ENCODE peak calls at places on chromosome X, in seven cellular contexts. E is IMR-90, P is H9, B is mesenchymal stem cell, O is mesendoderm, K is neuronal stem cell, A is trophoblast cell. C is an unnamed sample.

GRCh38 chrX:8820910-8821527 is 19.8 kb upstream of the FAM9A start:
- DNase-seq in E (peak), P (peak), B (peak), O (peak), K (peak), A (no peak), C (peak)

GRCh38 chrX:56766554-56767412 is 37.7 kb downstream of the NBDY start:
- DNase-seq in E (peak), P (peak), B (peak), O (peak), K (no peak), A (peak), C (no peak)

GRCh38 chrX:39439910-39440733 is 638.9 kb downstream of the MID1IP1 start:
- DNase-seq in E (no peak), P (no peak), B (no peak), O (no peak), K (no peak), A (no peak), C (no peak)

GRCh38 chrX:63751481-63751880 is 33.5 kb downstream of the ARHGEF9 start:
- DNase-seq in E (no peak), P (no peak), B (no peak), O (no peak), K (no peak), A (peak), C (no peak)

GRCh38 chrX:132023117-132023895 is at the start of gene STK26:
- DNase-seq in E (no peak), P (peak), B (peak), O (peak), K (peak), A (peak), C (peak)

GRCh38 chrX:113512700-113513395 is 672.2 kb upstream of the AMOT start:
- DNase-seq in E (peak), P (no peak), B (peak), O (no peak), K (no peak), A (peak), C (no peak)

GRCh38 chrX:9558615-9559014 is 93.8 kb downstream of the TBL1X start:
- DNase-seq in E (peak), P (no peak), B (peak), O (no peak), K (no peak), A (no peak), C (no peak)

GRCh38 chrX:130702867-130703707 is 199.9 kb downstream of the ENOX2 start:
- DNase-seq in E (no peak), P (no peak), B (peak), O (no peak), K (no peak), A (no peak), C (no peak)

GRCh38 chrX:76126851-76127250 is 46.0 kb upstream of the PBDC1 start:
- DNase-seq in E (no peak), P (no peak), B (no peak), O (peak), K (no peak), A (peak), C (no peak)

GRCh38 chrX:20378291-20378920 is 111.7 kb upstream of the RPS6KA3 start:
- DNase-seq in E (peak), P (no peak), B (peak), O (no peak), K (no peak), A (no peak), C (no peak)

GRCh38 chrX:110276778-110277177 is 41.1 kb downstream of the AMMECR1 start:
- DNase-seq in E (no peak), P (no peak), B (no peak), O (no peak), K (no peak), A (no peak), C (no peak)

GRCh38 chrX:47191331-47191730 is 2.3 kb upstream of the UBA1 start:
- DNase-seq in E (no peak), P (no peak), B (peak), O (peak), K (no peak), A (peak), C (peak)

GRCh38 chrX:21373637-21374162 is 518 bp upstream of the CNKSR2 start:
- DNase-seq in E (no peak), P (peak), B (no peak), O (peak), K (no peak), A (peak), C (no peak)

GRCh38 chrX:136725446-136726104 is 55.2 kb downstream of the ARHGEF6 start:
- DNase-seq in E (peak), P (no peak), B (peak), O (no peak), K (no peak), A (no peak), C (no peak)

GRCh38 chrX:154125356-154126040 is 18.5 kb upstream of the OPN1LW start:
- DNase-seq in E (no peak), P (no peak), B (no peak), O (no peak), K (no peak), A (no peak), C (no peak)

GRCh38 chrX:71950066-71950465 is 39.4 kb downstream of the NHSL2 start:
- DNase-seq in E (no peak), P (no peak), B (no peak), O (no peak), K (no peak), A (no peak), C (no peak)

DNA sequence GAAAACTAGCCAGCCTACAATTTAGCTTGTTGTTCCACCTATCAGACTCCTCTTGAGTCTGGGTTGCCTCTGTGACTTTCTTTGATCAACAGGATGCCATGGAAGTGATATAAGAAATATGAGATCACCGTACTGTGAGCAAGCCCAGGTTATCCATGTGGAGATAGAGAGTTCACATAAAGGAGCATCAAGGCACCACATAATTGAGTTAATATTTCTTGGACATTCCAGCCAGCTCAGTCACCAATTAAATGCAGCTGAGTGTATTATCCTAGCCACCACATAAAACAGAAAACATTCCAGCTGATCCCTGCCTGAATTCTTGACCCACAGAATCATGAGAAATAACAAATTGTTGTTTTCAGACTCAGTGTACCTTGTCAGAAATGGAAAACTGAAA is 253.6 kb downstream of the PPP1R2C start:
- DNase-seq in E (peak), P (no peak), B (no peak), O (no peak), K (no peak), A (no peak), C (no peak)
- H3K23ac ChIP-seq in E (no peak), P (no peak), B (no peak), O (no peak), K (no peak), A (no peak), C (no peak)

GRCh38 chrX:3280706-3281105 is 65.7 kb downstream of the MXRA5 start:
- DNase-seq in E (peak), P (no peak), B (no peak), O (no peak), K (no peak), A (no peak), C (no peak)

GRCh38 chrX:3290561-3290960 is 55.9 kb downstream of the MXRA5 start:
- DNase-seq in E (no peak), P (no peak), B (no peak), O (no peak), K (no peak), A (no peak), C (no peak)

GRCh38 chrX:3286196-3286920 is 60.1 kb downstream of the MXRA5 start:
- DNase-seq in E (peak), P (no peak), B (peak), O (no peak), K (no peak), A (peak), C (no peak)
- H3K23ac ChIP-seq in E (peak), P (no peak), B (no peak), O (no peak), K (no peak), A (no peak), C (no peak)

GRCh38 chrX:46180258-46180687 is 364.9 kb downstream of the ZNF674 start:
- DNase-seq in E (peak), P (no peak), B (peak), O (peak), K (peak), A (no peak), C (no peak)

GRCh38 chrX:46178763-46179162 is 366.5 kb downstream of the ZNF674 start:
- DNase-seq in E (no peak), P (no peak), B (no peak), O (no peak), K (no peak), A (no peak), C (no peak)

GRCh38 chrX:46185923-46186810 is 359.1 kb downstream of the ZNF674 start:
- DNase-seq in E (no peak), P (no peak), B (no peak), O (no peak), K (no peak), A (peak), C (no peak)

GRCh38 chrX:46179748-46180147 is 365.5 kb downstream of the ZNF674 start:
- DNase-seq in E (no peak), P (no peak), B (no peak), O (no peak), K (no peak), A (peak), C (no peak)

GRCh38 chrX:46184749-46185148 is 360.5 kb downstream of the ZNF674 start:
- DNase-seq in E (no peak), P (no peak), B (no peak), O (no peak), K (no peak), A (no peak), C (no peak)
- H3K23ac ChIP-seq in E (no peak), P (no peak), B (no peak), O (no peak), K (no peak), A (no peak), C (no peak)

GRCh38 chrX:49058794-49059193 is at the start of gene CCDC120:
- DNase-seq in E (no peak), P (peak), B (no peak), O (peak), K (no peak), A (peak), C (no peak)

GRCh38 chrX:49054073-49054762 is 4.6 kb upstream of the CCDC120 start:
- DNase-seq in E (no peak), P (no peak), B (no peak), O (no peak), K (no peak), A (no peak), C (no peak)

DNA sequence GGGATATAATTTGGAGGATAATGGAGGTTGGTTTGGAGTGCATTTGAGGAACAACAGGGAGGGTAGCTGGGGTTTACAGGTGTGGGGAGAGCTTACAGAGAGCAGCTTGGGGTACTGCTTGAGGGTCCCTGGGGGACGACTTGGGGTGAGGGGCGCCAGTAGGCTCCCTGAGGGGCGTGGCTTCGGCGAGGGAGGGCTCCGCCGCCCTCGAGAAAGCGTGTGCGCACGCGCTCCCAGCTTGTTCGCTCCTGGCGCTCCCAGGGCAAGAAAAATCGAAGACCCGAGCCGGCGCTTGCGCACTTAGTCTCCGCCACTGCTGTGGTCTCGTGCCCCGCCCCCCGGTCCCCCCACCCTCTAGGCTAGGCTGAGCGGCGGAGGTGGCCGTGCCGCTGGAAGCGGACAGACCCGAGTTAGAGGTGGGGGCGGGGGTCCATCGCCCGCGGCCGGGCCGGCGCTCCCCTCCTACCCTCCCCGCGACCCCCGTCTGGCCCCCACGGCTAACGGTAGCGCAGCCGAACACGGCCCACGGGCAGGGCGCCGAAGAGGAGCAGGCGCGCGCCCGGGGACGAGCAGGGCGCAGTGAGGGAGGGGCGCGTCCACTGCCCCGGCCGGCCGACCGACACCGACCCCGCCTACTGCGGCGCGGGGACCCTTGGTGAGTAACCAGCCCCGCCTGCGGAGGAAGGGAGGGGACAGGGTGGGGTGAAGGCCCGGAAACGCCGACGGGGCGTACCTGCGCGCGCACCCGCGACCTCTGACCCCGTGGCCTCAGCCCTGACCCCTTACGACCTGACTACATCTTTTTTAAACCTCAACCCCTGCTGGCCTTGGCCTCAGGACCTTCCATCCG is 5.4 kb upstream of the CCDC120 start:
- DNase-seq in E (peak), P (peak), B (peak), O (peak), K (peak), A (peak), C (no peak)
- H3K23ac ChIP-seq in E (no peak), P (no peak), B (no peak), O (peak), K (peak), A (no peak), C (no peak)

GRCh38 chrX:106286053-106286650 is 118.0 kb downstream of the PWWP3B start:
- DNase-seq in E (no peak), P (no peak), B (peak), O (peak), K (no peak), A (peak), C (no peak)

GRCh38 chrX:106284431-106285025 is 116.4 kb downstream of the PWWP3B start:
- DNase-seq in E (no peak), P (no peak), B (no peak), O (no peak), K (no peak), A (peak), C (no peak)

GRCh38 chrX:106278951-106279350 is 110.8 kb downstream of the PWWP3B start:
- DNase-seq in E (no peak), P (no peak), B (no peak), O (no peak), K (no peak), A (no peak), C (no peak)

DNA sequence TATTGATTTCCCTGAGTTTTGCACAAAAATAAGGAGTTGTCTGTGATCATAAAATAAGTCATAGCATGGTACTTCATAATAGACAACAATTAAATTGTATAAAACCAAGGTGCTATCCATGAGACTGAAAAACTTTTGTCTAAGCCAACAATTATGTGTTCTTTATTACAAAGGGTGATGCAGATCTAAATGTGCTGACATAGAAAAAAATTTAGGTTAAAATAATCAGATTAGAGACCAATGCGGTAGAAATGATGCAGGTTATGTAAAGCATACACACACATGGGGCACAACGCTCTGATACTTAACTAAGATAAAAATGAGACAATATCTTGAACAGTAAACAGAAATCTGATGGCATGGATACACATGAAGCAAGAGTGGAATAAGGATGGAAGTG is 113.3 kb downstream of the PWWP3B start:
- DNase-seq in E (no peak), P (no peak), B (no peak), O (no peak), K (no peak), A (no peak), C (no peak)
- H3K23ac ChIP-seq in E (no peak), P (no peak), B (no peak), O (no peak), K (no peak), A (no peak), C (no peak)

DNA sequence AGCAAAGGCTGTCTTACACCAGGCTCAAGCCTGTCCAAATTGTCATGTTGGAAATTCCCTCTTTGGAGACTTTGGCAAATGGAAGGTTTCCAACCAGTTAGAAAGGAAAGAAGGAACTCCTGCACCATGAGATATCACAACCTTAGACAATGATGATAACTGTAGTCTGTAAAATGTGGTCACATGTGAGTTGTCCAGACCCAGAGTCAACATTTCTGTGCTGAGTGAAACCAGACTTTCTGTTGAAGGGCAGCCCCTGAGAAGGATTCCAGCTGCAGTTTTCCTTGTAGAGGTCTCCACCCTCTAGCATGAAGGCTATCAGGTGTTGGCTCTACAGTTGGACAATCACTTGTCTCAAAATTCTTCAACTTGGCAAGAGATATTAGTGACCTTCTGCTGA is 82.4 kb downstream of the SOX3 start:
- DNase-seq in E (no peak), P (no peak), B (no peak), O (no peak), K (no peak), A (no peak), C (no peak)
- H3K23ac ChIP-seq in E (no peak), P (no peak), B (no peak), O (no peak), K (no peak), A (no peak), C (no peak)

DNA sequence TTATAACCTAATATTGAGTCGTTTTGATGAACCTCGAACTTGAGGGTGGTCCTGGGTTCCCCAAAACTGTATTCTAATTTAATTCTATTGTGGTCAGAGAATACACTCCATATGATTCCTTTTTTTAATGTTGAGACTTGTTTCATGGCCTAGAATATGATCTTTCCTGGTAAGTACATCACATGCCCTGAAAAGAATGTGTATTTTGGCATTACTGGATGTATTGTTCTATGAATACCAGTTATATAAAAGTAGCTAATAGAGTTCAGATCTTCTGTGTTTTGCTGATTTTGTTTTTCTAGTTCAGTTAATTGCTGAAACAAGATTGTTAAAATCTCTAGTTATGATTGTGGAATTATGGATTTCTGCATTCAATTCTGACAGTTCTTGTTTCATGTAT is 18.8 kb downstream of the PRRG1 start:
- DNase-seq in E (no peak), P (no peak), B (no peak), O (no peak), K (no peak), A (no peak), C (no peak)
- H3K23ac ChIP-seq in E (no peak), P (no peak), B (no peak), O (no peak), K (no peak), A (no peak), C (no peak)

GRCh38 chrX:111337067-111337466 is 66.8 kb upstream of the CAPN6 start:
- DNase-seq in E (no peak), P (no peak), B (no peak), O (no peak), K (no peak), A (no peak), C (no peak)

GRCh38 chrX:111339212-111339611 is 68.9 kb upstream of the CAPN6 start:
- DNase-seq in E (no peak), P (no peak), B (no peak), O (no peak), K (no peak), A (no peak), C (no peak)

DNA sequence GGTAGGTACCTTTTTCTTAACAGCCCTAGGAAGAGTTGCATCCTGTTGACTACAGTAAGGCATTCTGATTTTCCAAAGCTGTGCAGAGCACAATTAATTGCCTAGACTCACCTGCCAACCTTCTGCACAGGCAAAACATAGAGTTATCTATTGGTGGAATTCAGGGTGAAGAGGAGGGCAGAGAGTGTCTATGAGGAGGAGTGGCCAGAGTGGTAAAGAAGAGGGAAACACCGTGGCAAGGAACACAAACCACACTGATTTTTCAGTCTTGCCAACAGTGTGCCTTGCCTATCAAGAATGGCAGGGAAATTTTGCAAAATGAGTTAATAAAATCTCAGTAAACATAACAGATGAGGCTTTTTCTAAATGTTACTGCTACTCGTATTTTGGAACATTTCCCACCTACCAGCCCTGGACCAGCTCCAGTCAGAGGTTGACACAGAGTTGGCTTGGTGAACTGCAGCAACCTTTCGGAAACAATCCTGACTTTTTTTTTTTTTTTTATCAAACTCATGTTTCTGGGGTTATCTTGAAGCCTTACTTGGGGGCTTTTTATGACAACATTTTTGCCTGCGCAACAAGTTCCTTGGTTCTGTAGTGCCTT is 67.9 kb upstream of the CAPN6 start:
- DNase-seq in E (no peak), P (no peak), B (no peak), O (no peak), K (no peak), A (no peak), C (no peak)
- H3K23ac ChIP-seq in E (no peak), P (no peak), B (no peak), O (no peak), K (no peak), A (no peak), C (no peak)

GRCh38 chrX:107826286-107827136 is 845 bp downstream of the MID2 start:
- DNase-seq in E (peak), P (peak), B (peak), O (peak), K (peak), A (peak), C (no peak)
- H3K23ac ChIP-seq in E (no peak), P (no peak), B (no peak), O (no peak), K (no peak), A (no peak), C (no peak)

DNA sequence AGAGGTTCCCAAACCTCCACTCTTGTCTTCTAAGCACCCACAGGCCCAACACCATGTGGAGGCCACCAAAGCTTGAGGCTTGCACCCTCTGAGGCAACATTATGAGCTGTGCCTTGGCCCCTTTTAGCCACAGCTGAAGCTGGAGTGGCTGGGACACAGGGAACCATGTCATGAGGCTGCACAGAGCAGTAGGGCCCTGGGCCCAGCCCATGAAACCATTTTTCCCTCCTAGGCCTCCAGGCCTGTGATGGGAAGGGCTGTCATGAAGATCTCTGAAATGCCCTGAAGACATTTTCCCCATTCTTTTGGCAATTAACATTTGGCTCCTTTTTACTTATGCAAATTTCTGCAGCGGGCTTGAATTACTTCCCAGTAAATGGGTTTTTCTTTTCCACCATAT is 14.8 kb downstream of the RBMXL3 start:
- DNase-seq in E (no peak), P (no peak), B (no peak), O (no peak), K (no peak), A (no peak), C (no peak)
- H3K23ac ChIP-seq in E (no peak), P (no peak), B (no peak), O (no peak), K (no peak), A (no peak), C (no peak)